ENCODE peak calls at places on chromosomes 7 and 10, in nine cellular contexts. One of them, this sample, is unnamed.

GRCh38 chr7:115340828-115341227 is 418.9 kb downstream of the MDFIC start:
- DNase-seq in fibroblast of mammary gland: peak; percentile 95
- DNase-seq in sigmoid colon: no peak
- DNase-seq in astrocyte of the spinal cord: peak; percentile 91
- DNase-seq in PC-3: peak; percentile 90
- DNase-seq in AG10803: peak; percentile 66
- DNase-seq in esophagus squamous epithelium: no peak
- DNase-seq in heart left ventricle: no peak
- DNase-seq in endothelial cell of umbilical vein: peak; percentile 47
- DNase-seq in this sample: peak; percentile 96

GRCh38 chr7:47153571-47153970 is 428.3 kb downstream of the TNS3 start:
- DNase-seq in AG10803: no peak
- DNase-seq in fibroblast of mammary gland: no peak
- DNase-seq in heart left ventricle: no peak
- DNase-seq in PC-3: no peak
- DNase-seq in endothelial cell of umbilical vein: no peak
- DNase-seq in sigmoid colon: no peak
- DNase-seq in astrocyte of the spinal cord: no peak
- DNase-seq in esophagus squamous epithelium: no peak
- DNase-seq in this sample: no peak

GRCh38 chr10:19628767-19629443 is 187.3 kb upstream of the PLXDC2 start:
- DNase-seq in fibroblast of mammary gland: peak; percentile 28
- DNase-seq in astrocyte of the spinal cord: peak; percentile 39
- DNase-seq in heart left ventricle: no peak
- DNase-seq in sigmoid colon: no peak
- DNase-seq in esophagus squamous epithelium: no peak
- DNase-seq in PC-3: no peak
- DNase-seq in AG10803: peak; percentile 7
- DNase-seq in endothelial cell of umbilical vein: no peak
- DNase-seq in this sample: no peak

GRCh38 chr10:69232252-69232651 is 12.1 kb downstream of the HKDC1 start:
- DNase-seq in esophagus squamous epithelium: no peak
- DNase-seq in sigmoid colon: no peak
- DNase-seq in heart left ventricle: no peak
- DNase-seq in AG10803: peak; percentile 81
- DNase-seq in astrocyte of the spinal cord: peak; percentile 70
- DNase-seq in endothelial cell of umbilical vein: no peak
- DNase-seq in PC-3: peak; percentile 98
- DNase-seq in fibroblast of mammary gland: peak; percentile 67
- DNase-seq in this sample: peak; percentile 91

GRCh38 chr10:34188221-34188620 is 626.9 kb downstream of the PARD3 start:
- DNase-seq in endothelial cell of umbilical vein: no peak
- DNase-seq in heart left ventricle: no peak
- DNase-seq in sigmoid colon: no peak
- DNase-seq in PC-3: no peak
- DNase-seq in fibroblast of mammary gland: no peak
- DNase-seq in esophagus squamous epithelium: no peak
- DNase-seq in AG10803: no peak
- DNase-seq in astrocyte of the spinal cord: no peak
- DNase-seq in this sample: no peak

GRCh38 chr7:24597014-24597413 is 23.8 kb downstream of the PALS2 start:
- DNase-seq in heart left ventricle: no peak
- DNase-seq in fibroblast of mammary gland: no peak
- DNase-seq in sigmoid colon: no peak
- DNase-seq in AG10803: no peak
- DNase-seq in PC-3: no peak
- DNase-seq in astrocyte of the spinal cord: no peak
- DNase-seq in esophagus squamous epithelium: no peak
- DNase-seq in endothelial cell of umbilical vein: no peak
- DNase-seq in this sample: no peak

GRCh38 chr7:30564243-30564892 is 30.3 kb upstream of the GARS1 start:
- DNase-seq in sigmoid colon: peak; percentile 89
- DNase-seq in astrocyte of the spinal cord: peak; percentile 90
- DNase-seq in heart left ventricle: peak; percentile 83
- DNase-seq in esophagus squamous epithelium: no peak
- DNase-seq in fibroblast of mammary gland: peak; percentile 84
- DNase-seq in endothelial cell of umbilical vein: peak; percentile 89
- DNase-seq in AG10803: peak; percentile 79
- DNase-seq in PC-3: peak; percentile 88
- DNase-seq in this sample: peak; percentile 90

GRCh38 chr10:49521062-49521461 is 17.9 kb downstream of the ERCC6 start:
- DNase-seq in AG10803: no peak
- DNase-seq in endothelial cell of umbilical vein: no peak
- DNase-seq in esophagus squamous epithelium: no peak
- DNase-seq in astrocyte of the spinal cord: no peak
- DNase-seq in sigmoid colon: no peak
- DNase-seq in fibroblast of mammary gland: no peak
- DNase-seq in PC-3: no peak
- DNase-seq in heart left ventricle: no peak
- DNase-seq in this sample: no peak

GRCh38 chr7:77254429-77254828 is 54.8 kb upstream of the FGL2 start:
- DNase-seq in sigmoid colon: no peak
- DNase-seq in AG10803: no peak
- DNase-seq in heart left ventricle: no peak
- DNase-seq in endothelial cell of umbilical vein: no peak
- DNase-seq in astrocyte of the spinal cord: no peak
- DNase-seq in fibroblast of mammary gland: no peak
- DNase-seq in PC-3: no peak
- DNase-seq in esophagus squamous epithelium: no peak
- DNase-seq in this sample: no peak

GRCh38 chr7:149819141-149819960 is 18.8 kb upstream of the ZNF862 start:
- DNase-seq in esophagus squamous epithelium: no peak
- DNase-seq in endothelial cell of umbilical vein: no peak
- DNase-seq in heart left ventricle: peak; percentile 18
- DNase-seq in sigmoid colon: no peak
- DNase-seq in AG10803: no peak
- DNase-seq in PC-3: no peak
- DNase-seq in fibroblast of mammary gland: no peak
- DNase-seq in astrocyte of the spinal cord: no peak
- DNase-seq in this sample: no peak

GRCh38 chr10:19968745-19969144 is 152.5 kb downstream of the PLXDC2 start:
- DNase-seq in sigmoid colon: no peak
- DNase-seq in heart left ventricle: no peak
- DNase-seq in endothelial cell of umbilical vein: no peak
- DNase-seq in fibroblast of mammary gland: peak; percentile 38
- DNase-seq in esophagus squamous epithelium: no peak
- DNase-seq in astrocyte of the spinal cord: no peak
- DNase-seq in AG10803: peak; percentile 21
- DNase-seq in PC-3: no peak
- DNase-seq in this sample: no peak

DNA sequence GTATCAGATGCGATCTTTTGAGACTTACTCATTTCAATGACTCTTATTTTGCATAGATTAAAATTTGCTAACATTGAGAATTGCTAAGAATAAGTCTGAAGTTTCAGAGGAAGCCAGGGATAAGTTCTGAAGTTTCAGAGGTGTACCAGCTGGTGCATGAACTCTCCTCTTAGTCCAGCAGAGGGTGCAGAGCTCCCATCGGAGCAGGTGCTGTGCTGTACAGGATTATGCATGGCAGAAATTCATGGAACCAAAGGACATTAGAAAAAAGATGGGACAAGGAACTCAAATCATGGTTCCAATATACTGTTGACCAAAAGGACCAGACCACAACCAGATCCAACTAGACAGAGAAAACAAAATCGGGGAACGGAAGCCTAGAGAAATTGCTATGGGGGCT is 41.9 kb downstream of the MGAM2 start:
- DNase-seq in endothelial cell of umbilical vein: no peak
- DNase-seq in esophagus squamous epithelium: no peak
- DNase-seq in AG10803: no peak
- DNase-seq in astrocyte of the spinal cord: no peak
- DNase-seq in heart left ventricle: no peak
- DNase-seq in sigmoid colon: no peak
- DNase-seq in PC-3: peak; percentile 44
- DNase-seq in fibroblast of mammary gland: no peak
- DNase-seq in this sample: peak; percentile 46
- TF ChIP-seq CTCF in endothelial cell of umbilical vein: no peak
- TF ChIP-seq CTCF in esophagus squamous epithelium: no peak
- TF ChIP-seq CTCF in AG10803: no peak
- TF ChIP-seq CTCF in astrocyte of the spinal cord: peak; percentile 49
- TF ChIP-seq CTCF in heart left ventricle: no peak
- TF ChIP-seq CTCF in sigmoid colon: no peak
- TF ChIP-seq CTCF in PC-3: peak; percentile 56
- TF ChIP-seq CTCF in fibroblast of mammary gland: peak; percentile 30
- TF ChIP-seq CTCF in this sample: peak; percentile 64

DNA sequence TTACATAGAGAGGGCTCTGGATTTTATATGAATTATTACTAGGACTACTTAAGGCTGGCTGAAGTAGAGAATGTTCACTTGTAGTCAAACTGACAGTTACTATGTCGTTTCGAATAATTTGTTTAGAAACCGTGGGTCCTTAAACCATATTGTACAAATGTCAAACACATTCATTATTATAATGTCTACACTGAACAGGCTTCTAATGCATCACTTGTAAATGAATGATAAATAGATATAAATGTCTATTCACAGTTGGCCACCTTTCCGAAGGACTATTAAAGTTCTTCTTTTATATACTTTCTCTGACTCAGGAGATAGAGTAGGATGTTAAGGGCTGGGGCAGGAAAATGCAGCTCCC is 95.3 kb downstream of the SEMA3D start:
- DNase-seq in esophagus squamous epithelium: no peak
- DNase-seq in PC-3: no peak
- DNase-seq in heart left ventricle: no peak
- DNase-seq in astrocyte of the spinal cord: no peak
- DNase-seq in sigmoid colon: no peak
- DNase-seq in fibroblast of mammary gland: no peak
- DNase-seq in AG10803: no peak
- DNase-seq in endothelial cell of umbilical vein: no peak
- DNase-seq in this sample: no peak
- H3K4me3 ChIP-seq in esophagus squamous epithelium: no peak overlapping the region
- H3K4me3 ChIP-seq in PC-3: no peak overlapping the region
- H3K4me3 ChIP-seq in heart left ventricle: no peak overlapping the region
- H3K4me3 ChIP-seq in astrocyte of the spinal cord: no peak overlapping the region
- H3K4me3 ChIP-seq in sigmoid colon: no peak overlapping the region
- H3K4me3 ChIP-seq in fibroblast of mammary gland: no peak overlapping the region
- H3K4me3 ChIP-seq in AG10803: no peak overlapping the region
- H3K4me3 ChIP-seq in endothelial cell of umbilical vein: no peak overlapping the region
- H3K4me3 ChIP-seq in this sample: no peak overlapping the region

DNA sequence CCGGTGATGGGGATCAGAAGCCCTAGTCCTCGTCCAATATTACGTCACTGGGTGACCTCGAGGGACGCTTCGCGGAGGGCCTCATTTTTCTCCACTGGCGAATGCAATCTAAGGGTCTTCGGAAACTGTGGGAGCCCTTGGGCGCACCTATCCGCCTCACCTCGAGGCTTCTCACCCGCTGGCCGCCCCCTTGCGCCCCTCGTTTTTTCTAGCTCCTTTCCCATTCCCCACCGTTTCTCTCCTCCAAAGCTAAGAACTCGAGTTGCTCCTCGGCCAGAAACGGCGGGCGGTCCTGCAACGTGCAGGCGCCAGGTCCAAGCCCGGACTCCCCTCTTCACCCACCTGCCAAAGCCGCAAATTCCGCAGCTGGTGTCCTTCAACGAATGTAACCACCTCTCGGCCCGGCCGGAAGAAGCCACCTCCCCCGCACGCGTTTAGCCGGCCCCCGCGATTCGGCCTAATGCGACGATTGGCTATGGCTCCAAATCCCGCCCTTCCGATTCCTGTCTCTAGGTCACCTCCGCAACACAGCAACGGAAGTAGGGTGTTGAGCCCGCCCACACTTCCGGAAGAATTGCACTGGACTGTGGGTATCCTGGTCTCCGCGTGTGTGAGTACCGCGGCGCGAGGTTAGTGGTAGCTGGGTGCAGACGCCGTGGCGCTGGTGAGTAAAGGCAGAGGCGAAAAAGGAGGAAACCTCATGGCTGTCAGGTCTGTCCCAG is at the start of the genes ATP5MK and PDCD11:
- DNase-seq in astrocyte of the spinal cord: peak; percentile 97
- DNase-seq in heart left ventricle: peak; percentile 99
- DNase-seq in sigmoid colon: peak; percentile 98
- DNase-seq in endothelial cell of umbilical vein: peak; percentile 99
- DNase-seq in AG10803: peak; percentile 97
- DNase-seq in esophagus squamous epithelium: peak; percentile 88
- DNase-seq in PC-3: peak; percentile 95
- DNase-seq in fibroblast of mammary gland: peak; percentile 97
- DNase-seq in this sample: peak; percentile 99
- TF ChIP-seq CTCF in astrocyte of the spinal cord: peak; percentile 32
- TF ChIP-seq CTCF in heart left ventricle: no peak
- TF ChIP-seq CTCF in sigmoid colon: no peak
- TF ChIP-seq CTCF in endothelial cell of umbilical vein: peak; percentile 31
- TF ChIP-seq CTCF in AG10803: peak; percentile 40
- TF ChIP-seq CTCF in esophagus squamous epithelium: no peak
- TF ChIP-seq CTCF in PC-3: no peak
- TF ChIP-seq CTCF in fibroblast of mammary gland: no peak
- TF ChIP-seq CTCF in this sample: peak; percentile 23

GRCh38 chr7:93622036-93622714 is 47.7 kb upstream of the CALCR start:
- DNase-seq in heart left ventricle: no peak
- DNase-seq in fibroblast of mammary gland: peak; percentile 45
- DNase-seq in sigmoid colon: no peak
- DNase-seq in PC-3: peak; percentile 31
- DNase-seq in AG10803: peak; percentile 22
- DNase-seq in endothelial cell of umbilical vein: no peak
- DNase-seq in esophagus squamous epithelium: no peak
- DNase-seq in astrocyte of the spinal cord: peak; percentile 29
- DNase-seq in this sample: peak; percentile 45
- H3K4me3 ChIP-seq in heart left ventricle: no peak overlapping the region
- H3K4me3 ChIP-seq in fibroblast of mammary gland: no peak overlapping the region
- H3K4me3 ChIP-seq in sigmoid colon: no peak overlapping the region
- H3K4me3 ChIP-seq in PC-3: no peak overlapping the region
- H3K4me3 ChIP-seq in AG10803: no peak overlapping the region
- H3K4me3 ChIP-seq in endothelial cell of umbilical vein: no peak overlapping the region
- H3K4me3 ChIP-seq in esophagus squamous epithelium: no peak overlapping the region
- H3K4me3 ChIP-seq in astrocyte of the spinal cord: no peak overlapping the region
- H3K4me3 ChIP-seq in this sample: no peak overlapping the region

DNA sequence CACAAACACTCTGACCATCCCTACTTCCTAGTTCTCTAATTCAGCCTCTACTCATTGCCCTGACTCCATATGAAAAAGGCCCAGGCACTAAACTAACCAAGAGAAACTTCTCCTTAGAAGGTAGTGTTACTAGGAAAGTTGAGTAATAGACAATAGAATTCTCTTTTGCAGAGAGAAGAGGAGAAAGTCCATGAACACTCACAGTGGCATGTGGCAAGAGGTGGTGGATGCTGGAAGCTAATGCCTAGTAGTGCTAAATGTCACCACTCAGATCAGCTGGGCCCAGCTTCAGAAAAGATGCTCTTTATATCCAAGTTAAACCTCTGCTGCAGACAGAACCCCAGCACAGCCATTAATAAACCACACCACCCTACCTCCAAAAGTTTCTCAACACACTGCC is 58.2 kb downstream of the SORBS1 start:
- DNase-seq in fibroblast of mammary gland: no peak
- DNase-seq in PC-3: no peak
- DNase-seq in astrocyte of the spinal cord: no peak
- DNase-seq in esophagus squamous epithelium: no peak
- DNase-seq in sigmoid colon: peak; percentile 81
- DNase-seq in endothelial cell of umbilical vein: no peak
- DNase-seq in AG10803: no peak
- DNase-seq in heart left ventricle: no peak
- DNase-seq in this sample: no peak
- TF ChIP-seq CTCF in fibroblast of mammary gland: no peak
- TF ChIP-seq CTCF in PC-3: no peak
- TF ChIP-seq CTCF in astrocyte of the spinal cord: no peak
- TF ChIP-seq CTCF in esophagus squamous epithelium: no peak
- TF ChIP-seq CTCF in sigmoid colon: no peak
- TF ChIP-seq CTCF in endothelial cell of umbilical vein: no peak
- TF ChIP-seq CTCF in AG10803: no peak
- TF ChIP-seq CTCF in heart left ventricle: no peak
- TF ChIP-seq CTCF in this sample: no peak